ENCODE peak calls at places on chromosomes 3 and 15, in six cellular contexts. One of them, this sample, is unnamed. For H3K27me3, the result is how much of the 10 kb centered on the place peaks cover.

GRCh38 chr15:44286814-44287555 is 1.5 kb upstream of the GOLM2 start:
- DNase-seq in esophagus muscularis mucosa: no peak
- DNase-seq in AG04450: no peak
- DNase-seq in testis: no peak
- DNase-seq in heart left ventricle: no peak
- DNase-seq in WERI-Rb-1: no peak
- DNase-seq in this sample: no peak

GRCh38 chr15:78415284-78415683 is 22.7 kb upstream of the IREB2 start:
- DNase-seq in heart left ventricle: no peak
- DNase-seq in AG04450: no peak
- DNase-seq in esophagus muscularis mucosa: no peak
- DNase-seq in testis: no peak
- DNase-seq in WERI-Rb-1: peak
- DNase-seq in this sample: no peak

GRCh38 chr3:43872901-43873300 is 182.2 kb downstream of the ABHD5 start:
- DNase-seq in esophagus muscularis mucosa: peak
- DNase-seq in WERI-Rb-1: no peak
- DNase-seq in heart left ventricle: no peak
- DNase-seq in AG04450: peak
- DNase-seq in testis: no peak
- DNase-seq in this sample: no peak

GRCh38 chr3:14532691-14533456 is 7.3 kb downstream of the GRIP2 start:
- DNase-seq in esophagus muscularis mucosa: no peak
- DNase-seq in testis: peak
- DNase-seq in WERI-Rb-1: peak
- DNase-seq in heart left ventricle: peak
- DNase-seq in AG04450: no peak
- DNase-seq in this sample: no peak

GRCh38 chr15:52172869-52173268 is 18.3 kb downstream of the GNB5 start:
- DNase-seq in WERI-Rb-1: no peak
- DNase-seq in esophagus muscularis mucosa: no peak
- DNase-seq in AG04450: no peak
- DNase-seq in testis: no peak
- DNase-seq in heart left ventricle: no peak
- DNase-seq in this sample: no peak

GRCh38 chr3:9111349-9112265 is 137.8 kb downstream of the SRGAP3 start:
- DNase-seq in AG04450: no peak
- DNase-seq in testis: peak
- DNase-seq in esophagus muscularis mucosa: no peak
- DNase-seq in WERI-Rb-1: no peak
- DNase-seq in heart left ventricle: no peak
- DNase-seq in this sample: no peak

GRCh38 chr3:155629006-155629405 is 115.9 kb downstream of the PLCH1 start:
- DNase-seq in heart left ventricle: no peak
- DNase-seq in testis: no peak
- DNase-seq in AG04450: no peak
- DNase-seq in esophagus muscularis mucosa: no peak
- DNase-seq in WERI-Rb-1: no peak
- DNase-seq in this sample: no peak

GRCh38 chr15:57611938-57612337 is 20.2 kb downstream of the MYZAP start:
- DNase-seq in testis: peak
- DNase-seq in AG04450: no peak
- DNase-seq in esophagus muscularis mucosa: no peak
- DNase-seq in heart left ventricle: peak
- DNase-seq in WERI-Rb-1: no peak
- DNase-seq in this sample: no peak

GRCh38 chr3:172094621-172095557 is 55.5 kb downstream of the FNDC3B start:
- DNase-seq in testis: no peak
- DNase-seq in WERI-Rb-1: peak
- DNase-seq in esophagus muscularis mucosa: no peak
- DNase-seq in AG04450: no peak
- DNase-seq in heart left ventricle: no peak
- DNase-seq in this sample: no peak

GRCh38 chr3:122920986-122921385 is 106.6 kb downstream of the SEMA5B start:
- DNase-seq in testis: no peak
- DNase-seq in AG04450: no peak
- DNase-seq in heart left ventricle: no peak
- DNase-seq in WERI-Rb-1: no peak
- DNase-seq in esophagus muscularis mucosa: no peak
- DNase-seq in this sample: no peak

GRCh38 chr3:49279376-49279775 is 2.3 kb upstream of the C3orf62 start:
- DNase-seq in testis: no peak
- DNase-seq in WERI-Rb-1: no peak
- DNase-seq in heart left ventricle: no peak
- DNase-seq in esophagus muscularis mucosa: no peak
- DNase-seq in AG04450: no peak
- DNase-seq in this sample: no peak

GRCh38 chr3:177110308-177111254 is 86.7 kb downstream of the TBL1XR1 start:
- DNase-seq in heart left ventricle: no peak
- DNase-seq in WERI-Rb-1: no peak
- DNase-seq in esophagus muscularis mucosa: no peak
- DNase-seq in testis: no peak
- DNase-seq in AG04450: no peak
- DNase-seq in this sample: no peak

GRCh38 chr15:64532515-64532914 is 72.1 kb downstream of the ZNF609 start:
- DNase-seq in heart left ventricle: no peak
- DNase-seq in WERI-Rb-1: no peak
- DNase-seq in AG04450: no peak
- DNase-seq in esophagus muscularis mucosa: no peak
- DNase-seq in testis: no peak
- DNase-seq in this sample: no peak

GRCh38 chr3:68876112-68876713 is 56.1 kb downstream of the TAFA4 start:
- DNase-seq in WERI-Rb-1: peak
- DNase-seq in AG04450: peak
- DNase-seq in heart left ventricle: no peak
- DNase-seq in testis: peak
- DNase-seq in esophagus muscularis mucosa: no peak
- DNase-seq in this sample: no peak

GRCh38 chr15:45435124-45435903 is 57.0 kb upstream of the GATM start:
- DNase-seq in AG04450: no peak
- DNase-seq in WERI-Rb-1: no peak
- DNase-seq in heart left ventricle: no peak
- DNase-seq in esophagus muscularis mucosa: no peak
- DNase-seq in testis: no peak
- DNase-seq in this sample: no peak

GRCh38 chr3:188164248-188164687 is 10.3 kb downstream of the LPP start:
- DNase-seq in testis: no peak
- DNase-seq in esophagus muscularis mucosa: no peak
- DNase-seq in AG04450: no peak
- DNase-seq in heart left ventricle: no peak
- DNase-seq in WERI-Rb-1: no peak
- DNase-seq in this sample: no peak

GRCh38 chr3:13966302-13966701 is 86.4 kb upstream of the WNT7A start:
- DNase-seq in AG04450: no peak
- DNase-seq in heart left ventricle: no peak
- DNase-seq in esophagus muscularis mucosa: no peak
- DNase-seq in testis: no peak
- DNase-seq in WERI-Rb-1: no peak
- DNase-seq in this sample: no peak

GRCh38 chr15:55407949-55408766 is at the start of the genes CCPG1 and PIERCE2:
- DNase-seq in testis: peak
- DNase-seq in heart left ventricle: peak
- DNase-seq in WERI-Rb-1: peak
- DNase-seq in AG04450: peak
- DNase-seq in esophagus muscularis mucosa: peak
- DNase-seq in this sample: peak

GRCh38 chr3:119219069-119219468 is 21.6 kb downstream of the B4GALT4 start:
- DNase-seq in WERI-Rb-1: no peak
- DNase-seq in esophagus muscularis mucosa: no peak
- DNase-seq in heart left ventricle: no peak
- DNase-seq in testis: no peak
- DNase-seq in AG04450: no peak
- DNase-seq in this sample: peak

GRCh38 chr3:61894988-61895935 is 333.9 kb downstream of the PTPRG start:
- DNase-seq in testis: peak
- DNase-seq in heart left ventricle: peak
- DNase-seq in WERI-Rb-1: peak
- DNase-seq in AG04450: peak
- DNase-seq in esophagus muscularis mucosa: no peak
- DNase-seq in this sample: no peak

GRCh38 chr15:27119695-27120266 is 148.8 kb downstream of the GABRG3 start:
- DNase-seq in WERI-Rb-1: no peak
- DNase-seq in heart left ventricle: no peak
- DNase-seq in testis: no peak
- DNase-seq in AG04450: no peak
- DNase-seq in esophagus muscularis mucosa: peak
- DNase-seq in this sample: no peak

GRCh38 chr15:68382286-68383007 is 49.5 kb downstream of the ITGA11 start:
- DNase-seq in esophagus muscularis mucosa: peak
- DNase-seq in heart left ventricle: peak
- DNase-seq in testis: no peak
- DNase-seq in WERI-Rb-1: no peak
- DNase-seq in AG04450: no peak
- DNase-seq in this sample: no peak

GRCh38 chr3:133699467-133699866 is 37.7 kb upstream of the TOPBP1 start:
- DNase-seq in WERI-Rb-1: no peak
- DNase-seq in AG04450: no peak
- DNase-seq in esophagus muscularis mucosa: peak
- DNase-seq in heart left ventricle: no peak
- DNase-seq in testis: no peak
- DNase-seq in this sample: no peak

GRCh38 chr3:16173696-16174355 is 654 bp upstream of the GALNT15 start:
- DNase-seq in testis: no peak
- DNase-seq in WERI-Rb-1: no peak
- DNase-seq in AG04450: no peak
- DNase-seq in esophagus muscularis mucosa: peak
- DNase-seq in heart left ventricle: no peak
- DNase-seq in this sample: no peak

GRCh38 chr3:87203807-87204206 is 23.3 kb upstream of the CHMP2B start:
- DNase-seq in esophagus muscularis mucosa: no peak
- DNase-seq in WERI-Rb-1: no peak
- DNase-seq in testis: no peak
- DNase-seq in heart left ventricle: no peak
- DNase-seq in AG04450: no peak
- DNase-seq in this sample: no peak

GRCh38 chr3:143063018-143063417 is 56.6 kb upstream of the CHST2 start:
- DNase-seq in testis: no peak
- DNase-seq in AG04450: no peak
- DNase-seq in WERI-Rb-1: no peak
- DNase-seq in heart left ventricle: no peak
- DNase-seq in esophagus muscularis mucosa: no peak
- DNase-seq in this sample: no peak

GRCh38 chr15:67225336-67225735 is 29.1 kb downstream of the AAGAB start:
- DNase-seq in testis: no peak
- DNase-seq in WERI-Rb-1: no peak
- DNase-seq in heart left ventricle: no peak
- DNase-seq in esophagus muscularis mucosa: no peak
- DNase-seq in AG04450: no peak
- DNase-seq in this sample: no peak

GRCh38 chr3:13057641-13058040 is 15.6 kb downstream of the IQSEC1 start:
- DNase-seq in heart left ventricle: no peak
- DNase-seq in esophagus muscularis mucosa: no peak
- DNase-seq in WERI-Rb-1: peak
- DNase-seq in testis: no peak
- DNase-seq in AG04450: no peak
- DNase-seq in this sample: no peak

GRCh38 chr3:113606539-113607218 is 74.3 kb downstream of the SIDT1 start:
- DNase-seq in esophagus muscularis mucosa: no peak
- DNase-seq in WERI-Rb-1: no peak
- DNase-seq in testis: peak
- DNase-seq in heart left ventricle: no peak
- DNase-seq in AG04450: no peak
- DNase-seq in this sample: peak

GRCh38 chr15:69973102-69973714 is 124.5 kb downstream of the TLE3 start:
- DNase-seq in esophagus muscularis mucosa: no peak
- DNase-seq in testis: no peak
- DNase-seq in AG04450: no peak
- DNase-seq in heart left ventricle: no peak
- DNase-seq in WERI-Rb-1: no peak
- DNase-seq in this sample: no peak

GRCh38 chr3:65669163-65669875 is 369.4 kb downstream of the MAGI1 start:
- DNase-seq in esophagus muscularis mucosa: no peak
- DNase-seq in WERI-Rb-1: no peak
- DNase-seq in testis: no peak
- DNase-seq in AG04450: peak
- DNase-seq in heart left ventricle: no peak
- DNase-seq in this sample: no peak

GRCh38 chr3:67896130-67896529 is 241.7 kb upstream of the SUCLG2 start:
- DNase-seq in esophagus muscularis mucosa: no peak
- DNase-seq in testis: no peak
- DNase-seq in WERI-Rb-1: no peak
- DNase-seq in heart left ventricle: no peak
- DNase-seq in AG04450: no peak
- DNase-seq in this sample: no peak

GRCh38 chr3:42702066-42702951 is at the start of gene HHATL:
- DNase-seq in esophagus muscularis mucosa: no peak
- DNase-seq in AG04450: no peak
- DNase-seq in testis: no peak
- DNase-seq in heart left ventricle: peak
- DNase-seq in WERI-Rb-1: peak
- DNase-seq in this sample: no peak

DNA sequence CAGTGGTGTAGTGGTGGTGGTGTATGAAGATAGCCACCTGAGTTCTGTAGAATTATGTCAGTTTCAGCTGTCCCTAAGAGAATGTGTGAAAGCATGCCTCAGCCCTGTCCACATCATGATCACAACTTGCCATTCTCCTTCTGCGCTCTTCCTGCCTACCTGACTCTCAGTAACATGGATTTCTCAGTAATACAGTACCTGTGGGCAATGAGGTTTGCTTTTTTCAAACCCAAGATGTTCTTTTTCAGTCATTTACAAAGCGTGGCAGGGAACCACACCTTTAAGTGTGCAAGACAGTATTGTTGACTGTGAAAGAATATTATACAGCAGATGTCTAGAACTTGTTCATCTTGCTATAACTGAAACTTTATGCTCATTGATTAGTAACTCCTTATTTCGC is 38.9 kb downstream of the PSMD6 start:
- DNase-seq in WERI-Rb-1: no peak
- DNase-seq in esophagus muscularis mucosa: no peak
- DNase-seq in AG04450: no peak
- DNase-seq in testis: no peak
- DNase-seq in heart left ventricle: no peak
- DNase-seq in this sample: no peak
- H3K27me3 ChIP-seq in WERI-Rb-1: under half
- H3K27me3 ChIP-seq in esophagus muscularis mucosa: under half
- H3K27me3 ChIP-seq in AG04450: under half
- H3K27me3 ChIP-seq in testis: under half
- H3K27me3 ChIP-seq in heart left ventricle: under half
- H3K27me3 ChIP-seq in this sample: under half

GRCh38 chr15:48058371-48058770 is 62.4 kb upstream of the SLC24A5 start:
- DNase-seq in testis: no peak
- DNase-seq in heart left ventricle: no peak
- DNase-seq in WERI-Rb-1: no peak
- DNase-seq in esophagus muscularis mucosa: peak
- DNase-seq in AG04450: no peak
- DNase-seq in this sample: no peak
- H3K27ac ChIP-seq in testis: no peak
- H3K27ac ChIP-seq in heart left ventricle: no peak
- H3K27ac ChIP-seq in WERI-Rb-1: no peak
- H3K27ac ChIP-seq in esophagus muscularis mucosa: no peak
- H3K27ac ChIP-seq in AG04450: no peak
- H3K27ac ChIP-seq in this sample: no peak

GRCh38 chr3:24149032-24149431 is 203.9 kb downstream of the NR1D2 start:
- DNase-seq in testis: no peak
- DNase-seq in heart left ventricle: no peak
- DNase-seq in esophagus muscularis mucosa: no peak
- DNase-seq in AG04450: no peak
- DNase-seq in WERI-Rb-1: no peak
- DNase-seq in this sample: no peak
- TF ChIP-seq CTCF in testis: no peak
- TF ChIP-seq CTCF in heart left ventricle: no peak
- TF ChIP-seq CTCF in esophagus muscularis mucosa: no peak
- TF ChIP-seq CTCF in AG04450: peak
- TF ChIP-seq CTCF in WERI-Rb-1: no peak
- TF ChIP-seq CTCF in this sample: no peak

GRCh38 chr15:74563442-74563841 is 22.4 kb downstream of the ARID3B start:
- DNase-seq in AG04450: no peak
- DNase-seq in esophagus muscularis mucosa: no peak
- DNase-seq in testis: no peak
- DNase-seq in WERI-Rb-1: no peak
- DNase-seq in heart left ventricle: no peak
- DNase-seq in this sample: no peak
- H3K27me3 ChIP-seq in AG04450: under half
- H3K27me3 ChIP-seq in esophagus muscularis mucosa: under half
- H3K27me3 ChIP-seq in testis: under half
- H3K27me3 ChIP-seq in WERI-Rb-1: under half
- H3K27me3 ChIP-seq in heart left ventricle: under half
- H3K27me3 ChIP-seq in this sample: under half